ENCODE peak calls at places on chromosomes 11 and 22, in five cellular contexts. P is transverse colon, T is body of pancreas, Z is MM.1S, K is adrenal gland. U is an unnamed sample.

GRCh38 chr11:75238595-75239245 is 1.9 kb upstream of the TPBGL start:
- DNase-seq in P (no peak), T (no peak), Z (no peak), K (no peak), U (no peak)

GRCh38 chr11:65141896-65142494 is 7.7 kb upstream of the SYVN1 start:
- DNase-seq in P (no peak), T (no peak), Z (no peak), K (peak; percentile 9), U (no peak)

GRCh38 chr22:45984316-45984916 is 7.5 kb upstream of the WNT7B start:
- DNase-seq in P (no peak), T (no peak), Z (no peak), K (no peak), U (no peak)

GRCh38 chr11:106031210-106031845 is 9.3 kb upstream of the MSANTD4 start:
- DNase-seq in P (no peak), T (no peak), Z (no peak), K (no peak), U (no peak)

GRCh38 chr11:16603245-16603644 is 135.2 kb upstream of the C11orf58 start:
- DNase-seq in P (no peak), T (peak; percentile 16), Z (no peak), K (no peak), U (no peak)

GRCh38 chr11:94873910-94874575 is 99.3 kb downstream of the CWC15 start:
- DNase-seq in P (no peak), T (no peak), Z (no peak), K (no peak), U (no peak)

GRCh38 chr11:17384002-17384511 is 4.4 kb downstream of the KCNJ11 start:
- DNase-seq in P (peak; percentile 83), T (peak; percentile 87), Z (peak; percentile 79), K (peak; percentile 89), U (peak; percentile 72)

GRCh38 chr11:16893456-16894076 is 120.6 kb downstream of the PLEKHA7 start:
- DNase-seq in P (no peak), T (peak; percentile 30), Z (no peak), K (no peak), U (no peak)

GRCh38 chr11:95074806-95075563 is 8.3 kb downstream of the SRSF8 start:
- DNase-seq in P (peak; percentile 82), T (peak; percentile 72), Z (no peak), K (peak; percentile 90), U (no peak)

GRCh38 chr11:107576497-107577086 is 11.1 kb upstream of the ALKBH8 start:
- DNase-seq in P (peak; percentile 32), T (peak; percentile 48), Z (peak; percentile 56), K (peak; percentile 72), U (no peak)

GRCh38 chr11:122954455-122954854 is 27.2 kb downstream of the BSX start:
- DNase-seq in P (no peak), T (no peak), Z (no peak), K (no peak), U (no peak)

GRCh38 chr11:35237345-35237744 is 98.4 kb downstream of the CD44 start:
- DNase-seq in P (no peak), T (no peak), Z (no peak), K (no peak), U (no peak)

GRCh38 chr22:46219650-46220049 is 30.4 kb downstream of the CDPF1 start:
- DNase-seq in P (no peak), T (no peak), Z (peak; percentile 93), K (no peak), U (no peak)

GRCh38 chr11:113668255-113668654 is 37.9 kb downstream of the TMPRSS5 start:
- DNase-seq in P (no peak), T (no peak), Z (no peak), K (no peak), U (no peak)

GRCh38 chr11:72233773-72234513 is 9.4 kb downstream of the INPPL1 start:
- DNase-seq in P (no peak), T (no peak), Z (no peak), K (no peak), U (no peak)

GRCh38 chr11:114297806-114298700 is 1.9 kb downstream of the NNMT start:
- DNase-seq in P (no peak), T (no peak), Z (no peak), K (no peak), U (no peak)

GRCh38 chr11:35083181-35084061 is 55.5 kb upstream of the CD44 start:
- DNase-seq in P (peak; percentile 61), T (peak; percentile 60), Z (peak; percentile 23), K (peak; percentile 41), U (peak; percentile 47)

GRCh38 chr11:73869234-73869949 is 7.3 kb downstream of the COA4 start:
- DNase-seq in P (peak; percentile 39), T (no peak), Z (peak; percentile 17), K (peak; percentile 69), U (no peak)

GRCh38 chr22:44347549-44347948 is 34.8 kb upstream of the SHISAL1 start:
- DNase-seq in P (no peak), T (peak; percentile 18), Z (peak; percentile 52), K (no peak), U (no peak)

GRCh38 chr11:70667767-70668166 is 269.4 kb downstream of the CTTN start:
- DNase-seq in P (no peak), T (no peak), Z (no peak), K (no peak), U (no peak)

GRCh38 chr11:76674517-76675400 is 4.2 kb upstream of the LRRC32 start:
- DNase-seq in P (no peak), T (no peak), Z (no peak), K (no peak), U (no peak)

GRCh38 chr11:13983081-13983751 is 20.7 kb downstream of the SPON1 start:
- DNase-seq in P (peak; percentile 45), T (no peak), Z (no peak), K (no peak), U (no peak)

DNA sequence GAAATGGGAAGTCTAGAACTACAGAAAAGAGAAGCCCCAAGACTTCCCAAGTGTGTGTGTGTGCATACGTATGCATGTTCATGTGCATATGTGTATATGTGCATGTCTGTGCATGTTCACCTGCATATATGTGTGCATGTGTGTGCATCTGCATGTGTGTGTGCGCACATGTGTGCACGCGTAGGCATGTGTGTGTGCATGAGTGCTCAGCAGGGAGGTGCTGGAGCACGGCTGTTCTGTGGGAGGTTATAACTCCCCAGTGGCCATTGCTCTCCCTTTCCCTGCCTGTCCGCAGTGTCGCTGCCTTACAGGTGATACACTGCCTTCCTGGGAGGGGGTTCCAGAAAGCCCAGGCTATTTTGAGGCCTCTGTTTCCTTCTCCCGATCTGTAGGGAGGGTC is 29.8 kb downstream of the B3GAT1 start:
- DNase-seq in P (no peak), T (no peak), Z (no peak), K (no peak), U (no peak)
- TF ChIP-seq CTCF in P (no peak), T (no peak), Z (no peak), K (no peak), U (no peak)

GRCh38 chr22:27682438-27682837 is 119.1 kb downstream of the MN1 start:
- DNase-seq in P (no peak), T (no peak), Z (no peak), K (no peak), U (no peak)
- TF ChIP-seq CTCF in P (no peak), T (no peak), Z (no peak), K (no peak), U (no peak)

GRCh38 chr11:44456544-44457270 is 108.8 kb upstream of the CD82 start:
- DNase-seq in P (no peak), T (no peak), Z (no peak), K (no peak), U (no peak)
- TF ChIP-seq CTCF in P (no peak), T (peak; percentile 21), Z (peak; percentile 33), K (no peak), U (no peak)

DNA sequence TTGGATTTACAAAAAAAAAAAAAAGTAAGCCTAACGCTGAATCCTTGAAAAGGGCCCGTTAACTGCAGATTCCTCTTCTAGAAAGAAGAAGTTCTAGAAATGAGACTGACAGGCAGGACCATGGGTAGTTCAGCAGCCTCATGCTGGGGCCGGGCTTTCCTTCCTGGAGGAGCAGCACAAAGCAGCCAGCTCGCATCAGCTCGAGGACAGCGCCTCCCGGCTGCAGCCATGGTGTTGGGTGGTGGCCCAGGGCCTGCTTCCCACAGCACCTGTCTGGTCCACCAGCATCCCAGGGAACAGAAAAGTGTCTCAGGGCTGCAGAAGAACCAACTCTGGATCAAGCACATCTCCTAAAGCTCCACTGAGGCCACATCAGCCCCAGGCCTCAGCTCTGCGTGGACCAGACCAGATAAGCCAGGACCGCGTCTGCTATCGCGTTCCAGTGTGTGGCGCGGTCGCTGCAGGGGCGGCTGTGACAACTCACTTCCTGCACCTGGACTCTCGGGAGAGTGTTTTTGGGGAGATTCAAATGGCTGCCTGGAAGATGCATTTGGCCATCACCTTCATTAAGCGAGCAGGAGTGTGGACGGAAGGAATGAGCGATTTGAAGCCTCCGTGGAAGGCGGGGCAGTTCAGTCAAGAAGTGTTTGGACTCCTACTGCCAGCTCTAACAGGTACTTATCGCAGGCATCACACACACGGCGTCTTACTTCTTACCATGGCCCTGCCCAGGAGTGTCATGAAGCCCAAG is 53.5 kb downstream of the MYH9 start:
- DNase-seq in P (peak; percentile 52), T (no peak), Z (no peak), K (no peak), U (no peak)
- TF ChIP-seq CTCF in P (no peak), T (no peak), Z (no peak), K (no peak), U (no peak)

GRCh38 chr22:37674951-37675929 is at the start of gene LGALS1:
- DNase-seq in P (peak; percentile 95), T (peak; percentile 91), Z (peak; percentile 88), K (peak; percentile 98), U (peak; percentile 54)
- TF ChIP-seq CTCF in P (no peak), T (no peak), Z (no peak), K (no peak), U (no peak)

GRCh38 chr11:1917523-1918435 is 1.7 kb upstream of the TNNT3 start:
- DNase-seq in P (no peak), T (no peak), Z (no peak), K (peak; percentile 67), U (no peak)
- TF ChIP-seq CTCF in P (peak; percentile 50), T (peak; percentile 72), Z (peak; percentile 46), K (peak; percentile 59), U (peak; percentile 46)

GRCh38 chr22:50399751-50400331 is 56.7 kb downstream of the PPP6R2 start:
- DNase-seq in P (peak; percentile 41), T (peak; percentile 51), Z (no peak), K (peak; percentile 62), U (peak; percentile 33)
- TF ChIP-seq CTCF in P (peak; percentile 24), T (peak; percentile 42), Z (peak; percentile 44), K (peak; percentile 37), U (peak; percentile 24)

DNA sequence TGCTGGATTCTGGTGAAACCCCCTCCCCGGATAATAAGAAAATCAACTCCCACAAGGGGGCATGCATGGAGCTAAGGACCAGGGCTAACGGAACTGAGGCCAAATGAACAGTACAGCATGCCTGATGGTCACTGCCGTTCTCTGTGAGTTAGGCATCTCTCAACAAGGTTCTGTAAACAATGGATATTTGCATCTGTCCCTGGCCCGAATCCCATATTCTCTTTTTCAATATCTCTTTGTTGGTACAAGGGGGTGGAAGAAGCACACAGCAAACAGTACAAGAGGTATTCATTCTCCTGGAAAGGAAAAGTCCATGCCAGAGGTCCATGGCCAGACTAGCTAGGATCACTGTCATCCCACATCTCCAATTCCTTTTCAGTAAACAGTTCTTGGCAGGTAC is 32.2 kb upstream of the APOA1 start:
- DNase-seq in P (no peak), T (no peak), Z (no peak), K (no peak), U (no peak)
- TF ChIP-seq CTCF in P (no peak), T (no peak), Z (no peak), K (no peak), U (no peak)

GRCh38 chr11:96091476-96091875 is 167.6 kb upstream of the MTMR2 start:
- DNase-seq in P (no peak), T (no peak), Z (no peak), K (no peak), U (no peak)
- TF ChIP-seq CTCF in P (no peak), T (peak; percentile 8), Z (no peak), K (no peak), U (peak; percentile 8)

U was measured in natural killer cell.